ENCODE peak calls at places on chromosomes 2 and 18, in four cellular contexts. U, N, Q and D are unnamed samples.

GRCh38 chr18:11002796-11003195 is 146.6 kb downstream of the PIEZO2 start:
- DNase-seq in U (no peak), N (no peak), Q (no peak), D (no peak)

GRCh38 chr18:56973487-56973886 is 173.4 kb upstream of the BOD1L2 start:
- DNase-seq in U (no peak), N (no peak), Q (no peak), D (no peak)

GRCh38 chr18:2984703-2985261 is 28.2 kb downstream of the LPIN2 start:
- DNase-seq in U (no peak), N (no peak), Q (no peak), D (no peak)

GRCh38 chr2:203722411-203722810 is 16.0 kb downstream of the CD28 start:
- DNase-seq in U (no peak), N (no peak), Q (no peak), D (no peak)

GRCh38 chr2:554444-554843 is 122.8 kb downstream of the TMEM18 start:
- DNase-seq in U (no peak), N (no peak), Q (no peak), D (no peak)

GRCh38 chr2:133568172-133568571 is at the start of gene NCKAP5:
- DNase-seq in U (no peak), N (no peak), Q (no peak), D (no peak)

GRCh38 chr2:95062716-95063400 is 37.4 kb downstream of the MAL start:
- DNase-seq in U (no peak), N (no peak), Q (no peak), D (no peak)

GRCh38 chr2:6443424-6443823 is 422.3 kb downstream of the CMPK2 start:
- DNase-seq in U (no peak), N (no peak), Q (no peak), D (no peak)

GRCh38 chr18:48608581-48608980 is 69.8 kb downstream of the CTIF start:
- DNase-seq in U (no peak), N (no peak), Q (no peak), D (no peak)

GRCh38 chr2:102235491-102235890 is 48.7 kb downstream of the IL1RL2 start:
- DNase-seq in U (peak; percentile 51), N (no peak), Q (no peak), D (no peak)

GRCh38 chr2:29219374-29219773 is 104.2 kb downstream of the CLIP4 start:
- DNase-seq in U (no peak), N (no peak), Q (no peak), D (no peak)

GRCh38 chr2:185456517-185456916 is 282.1 kb upstream of the FSIP2 start:
- DNase-seq in U (no peak), N (no peak), Q (no peak), D (no peak)
- TF ChIP-seq POLR2A in U (no peak), N (no peak), Q (no peak), D (no peak)

DNA sequence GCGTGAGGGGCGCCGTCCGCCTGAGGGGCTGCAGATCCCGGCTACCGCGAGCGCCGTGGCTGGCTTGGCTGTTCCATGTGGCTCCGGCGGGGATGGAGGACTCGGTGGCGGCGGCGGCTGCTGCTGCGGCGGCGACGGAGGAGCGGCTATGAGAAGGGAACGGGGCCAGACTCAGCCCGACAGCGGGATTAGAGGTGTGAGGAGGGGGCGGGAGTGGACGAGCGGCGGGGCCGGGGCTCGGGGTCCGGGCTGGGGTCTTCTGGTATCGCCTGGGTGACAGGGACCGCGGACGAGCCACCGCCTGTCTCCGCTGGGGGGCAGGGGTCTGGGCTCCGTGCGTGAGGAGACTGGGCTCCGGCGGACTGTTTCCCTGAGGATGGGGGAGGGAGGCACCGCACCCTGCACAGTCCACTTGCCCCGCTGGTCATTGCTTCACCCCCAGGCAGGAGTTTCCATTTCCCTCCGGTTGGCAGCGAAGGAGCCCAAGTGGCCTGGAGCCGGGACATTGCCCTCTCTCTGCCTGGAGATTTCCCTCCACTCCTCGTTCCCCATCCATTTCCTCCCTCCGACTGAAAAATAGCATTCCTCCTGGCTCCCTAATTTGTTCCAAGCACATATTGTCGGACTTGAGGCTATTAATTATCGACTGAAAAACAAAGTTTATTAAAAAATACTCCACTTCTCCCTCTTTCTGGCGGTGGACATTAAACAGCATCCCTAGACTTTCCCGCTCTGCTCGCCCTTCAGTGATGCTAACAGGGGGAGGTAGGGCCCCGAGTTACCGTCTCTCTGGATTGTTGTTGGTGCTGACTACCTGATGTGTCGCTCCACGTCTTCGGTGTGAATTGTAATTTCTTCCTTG is 577 bp downstream of the EHBP1 start:
- DNase-seq in U (peak; percentile 77), N (no peak), Q (peak; percentile 75), D (peak; percentile 85)
- TF ChIP-seq POLR2A in U (peak; percentile 33), N (no peak), Q (no peak), D (no peak)

GRCh38 chr2:37226863-37227262 is 4.5 kb downstream of the CEBPZ start:
- DNase-seq in U (no peak), N (no peak), Q (no peak), D (no peak)

GRCh38 chr2:37228788-37229187 is 2.6 kb downstream of the CEBPZ start:
- DNase-seq in U (no peak), N (no peak), Q (no peak), D (no peak)

GRCh38 chr2:37230581-37230980 is 815 bp downstream of the CEBPZ start:
- DNase-seq in U (no peak), N (no peak), Q (no peak), D (no peak)

GRCh38 chr2:37232131-37232933 is 874 bp downstream of the NDUFAF7 start:
- DNase-seq in U (no peak), N (no peak), Q (peak; percentile 20), D (no peak)

GRCh38 chr2:37231251-37232130 is at the start of the genes CEBPZ and NDUFAF7:
- DNase-seq in U (peak; percentile 83), N (peak; percentile 80), Q (peak; percentile 91), D (peak; percentile 96)
- TF ChIP-seq POLR2A in U (peak; percentile 75), N (peak; percentile 88), Q (peak; percentile 85), D (peak; percentile 78)

GRCh38 chr2:74884118-74884517 is 50.2 kb downstream of the HK2 start:
- DNase-seq in U (no peak), N (no peak), Q (no peak), D (no peak)

GRCh38 chr2:74881176-74881575 is 47.2 kb downstream of the HK2 start:
- DNase-seq in U (no peak), N (no peak), Q (no peak), D (no peak)

GRCh38 chr2:74882299-74882687 is 48.4 kb downstream of the HK2 start:
- DNase-seq in U (no peak), N (no peak), Q (no peak), D (no peak)

GRCh38 chr2:74881626-74882298 is 47.8 kb downstream of the HK2 start:
- DNase-seq in U (no peak), N (no peak), Q (no peak), D (no peak)

GRCh38 chr2:74883011-74883410 is 49.1 kb downstream of the HK2 start:
- DNase-seq in U (no peak), N (no peak), Q (no peak), D (no peak)
- TF ChIP-seq POLR2A in U (no peak), N (no peak), Q (no peak), D (no peak)

GRCh38 chr2:32627901-32628645 is at the start of gene TTC27:
- DNase-seq in U (peak; percentile 93), N (peak; percentile 92), Q (peak; percentile 93), D (peak; percentile 96)
- TF ChIP-seq POLR2A in U (peak; percentile 72), N (peak; percentile 65), Q (no peak), D (no peak)

GRCh38 chr2:149597050-149598013 is 9.8 kb upstream of the MMADHC start:
- DNase-seq in U (no peak), N (peak; percentile 54), Q (peak; percentile 39), D (no peak)
- TF ChIP-seq POLR2A in U (no peak), N (no peak), Q (no peak), D (no peak)

DNA sequence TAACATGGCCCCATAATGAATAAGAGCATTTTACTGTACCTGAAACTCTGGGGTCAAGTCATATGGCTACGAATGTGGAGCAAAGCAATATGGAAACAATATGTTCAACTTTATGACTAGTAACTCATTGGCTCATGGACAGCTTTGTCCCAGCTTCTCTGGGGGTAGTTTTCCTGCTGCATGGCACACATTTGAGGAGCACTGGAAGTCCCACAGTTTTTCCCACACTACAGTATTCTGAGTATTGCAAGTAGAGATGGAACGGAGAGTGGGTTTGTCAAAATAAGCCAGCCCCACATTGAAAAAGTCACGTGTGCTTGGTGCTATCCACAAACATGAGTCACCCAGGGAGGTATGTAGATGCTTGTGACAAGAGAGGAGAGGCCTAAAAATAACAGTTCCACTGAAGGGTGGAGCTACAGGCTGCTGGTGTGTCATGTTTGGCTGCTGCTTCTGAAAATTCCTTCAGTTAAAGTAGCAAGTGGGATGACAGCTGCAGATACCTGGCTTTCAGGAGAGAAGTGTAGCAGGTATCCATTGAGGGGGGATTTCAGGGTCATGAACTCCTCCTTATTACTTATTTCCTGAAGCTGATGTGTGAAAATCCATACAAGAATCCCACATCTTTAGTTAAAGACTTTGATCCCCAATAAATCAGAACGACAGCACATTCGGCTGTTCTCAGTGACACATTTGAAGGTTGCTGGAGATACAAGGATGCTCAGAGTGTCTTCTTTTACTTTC is 48.3 kb upstream of the CTAGE1 start:
- DNase-seq in U (no peak), N (peak; percentile 73), Q (peak; percentile 56), D (peak; percentile 66)
- TF ChIP-seq POLR2A in U (no peak), N (no peak), Q (no peak), D (no peak)

GRCh38 chr2:97995734-97996624 is at the start of gene TMEM131:
- DNase-seq in U (peak; percentile 96), N (peak; percentile 89), Q (peak; percentile 93), D (peak; percentile 95)
- TF ChIP-seq POLR2A in U (peak; percentile 36), N (peak; percentile 24), Q (no peak), D (no peak)

GRCh38 chr18:68693091-68693815 is 21.7 kb downstream of the TMX3 start:
- DNase-seq in U (no peak), N (no peak), Q (no peak), D (no peak)
- TF ChIP-seq POLR2A in U (no peak), N (no peak), Q (no peak), D (no peak)

DNA sequence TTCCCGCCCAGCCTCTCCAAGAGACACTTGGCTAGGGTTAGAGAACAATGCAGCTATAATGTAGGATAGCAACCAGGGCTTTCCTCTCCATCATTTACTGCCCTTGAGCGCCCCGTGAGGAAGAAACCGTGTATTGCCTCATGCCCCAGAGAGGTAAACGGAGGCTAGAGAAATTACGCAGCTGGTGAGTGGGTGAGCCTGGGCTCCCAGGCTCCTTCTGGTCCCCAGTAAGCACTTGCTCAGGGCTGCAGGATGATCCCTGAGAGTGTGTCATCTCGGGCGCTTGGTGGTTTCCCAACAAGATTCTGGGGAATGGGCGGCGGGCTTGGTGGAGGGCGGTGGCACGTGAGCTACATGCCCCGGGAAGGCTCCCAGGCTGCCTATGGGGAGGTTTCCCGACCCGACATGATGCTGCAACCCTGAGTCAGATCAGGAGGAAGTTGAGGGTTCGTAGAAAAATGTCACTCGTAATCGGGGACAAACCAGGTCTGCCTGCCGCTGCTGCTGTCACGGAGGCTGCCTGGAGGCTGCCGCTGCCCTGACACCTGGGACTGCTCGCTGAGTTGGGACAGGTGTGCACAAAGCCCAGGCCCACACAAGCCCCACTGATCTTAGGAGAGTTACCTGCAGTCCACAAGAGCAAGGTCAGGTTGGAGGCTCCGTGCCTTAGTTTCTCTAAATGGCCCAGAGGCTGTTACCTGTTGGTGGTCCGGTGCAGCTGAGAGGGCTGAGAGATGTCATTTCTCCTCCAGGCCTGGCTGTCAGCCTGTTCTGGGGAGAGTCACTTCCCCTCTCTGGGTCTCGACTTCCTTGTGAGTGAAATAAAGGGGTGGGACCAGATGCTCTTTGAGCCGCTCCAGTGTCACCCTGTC is at the start of gene GPR55:
- DNase-seq in U (peak; percentile 83), N (no peak), Q (no peak), D (peak; percentile 63)
- TF ChIP-seq POLR2A in U (no peak), N (no peak), Q (no peak), D (no peak)